ENCODE peak calls at places on chromosomes 11 and 22, in nine cellular contexts. A is endothelial cell of umbilical vein, X is transverse colon, P is tibial artery, E is A549, Y is H9, K is fibroblast of lung, J is IMR-90, R is left ventricle myocardium inferior. D is an unnamed sample.

GRCh38 chr11:72141066-72141465 is 5.5 kb downstream of the FOLR3 start:
- DNase-seq in A (no peak), X (no peak), P (no peak), E (peak; percentile 31), Y (no peak), K (peak; percentile 72), J (peak; percentile 90), R (no peak), D (no peak)

GRCh38 chr22:23256986-23257888 is 76.9 kb downstream of the BCR start:
- DNase-seq in A (no peak), X (peak; percentile 64), P (peak; percentile 93), E (no peak), Y (no peak), K (peak; percentile 51), J (no peak), R (peak; percentile 70), D (no peak)

GRCh38 chr22:39985383-39986045 is 9.2 kb upstream of the FAM83F start:
- DNase-seq in A (no peak), X (peak; percentile 42), P (no peak), E (no peak), Y (no peak), K (no peak), J (no peak), R (no peak), D (no peak)

GRCh38 chr11:108708173-108708572 is 43.3 kb downstream of the DDX10 start:
- DNase-seq in A (no peak), X (no peak), P (no peak), E (no peak), Y (no peak), K (no peak), J (no peak), R (no peak), D (no peak)

GRCh38 chr11:19976281-19976941 is 183.9 kb downstream of the DBX1 start:
- DNase-seq in A (no peak), X (no peak), P (no peak), E (no peak), Y (no peak), K (no peak), J (no peak), R (no peak), D (no peak)

GRCh38 chr22:24926428-24926725 is 20.1 kb downstream of the LHFPL7 start:
- DNase-seq in A (peak; percentile 78), X (no peak), P (no peak), E (no peak), Y (no peak), K (peak; percentile 2), J (no peak), R (no peak), D (no peak)

GRCh38 chr22:19610518-19611253 is 86.5 kb upstream of the CLDN5 start:
- DNase-seq in A (no peak), X (no peak), P (no peak), E (no peak), Y (peak; percentile 65), K (no peak), J (no peak), R (no peak), D (no peak)

GRCh38 chr22:29814003-29814402 is 24.1 kb downstream of the ASCC2 start:
- DNase-seq in A (no peak), X (no peak), P (no peak), E (no peak), Y (no peak), K (no peak), J (no peak), R (no peak), D (no peak)

GRCh38 chr11:95652002-95652472 is 137.5 kb downstream of the FAM76B start:
- DNase-seq in A (peak; percentile 74), X (no peak), P (no peak), E (no peak), Y (no peak), K (no peak), J (no peak), R (no peak), D (no peak)

GRCh38 chr11:35165416-35166368 is 26.7 kb downstream of the CD44 start:
- DNase-seq in A (peak; percentile 48), X (peak; percentile 73), P (no peak), E (peak; percentile 31), Y (no peak), K (peak; percentile 85), J (peak; percentile 50), R (no peak), D (no peak)

GRCh38 chr11:35162795-35163194 is 23.8 kb downstream of the CD44 start:
- DNase-seq in A (no peak), X (no peak), P (no peak), E (no peak), Y (no peak), K (peak; percentile 61), J (peak; percentile 47), R (no peak), D (no peak)

GRCh38 chr11:35166369-35167360 is 27.7 kb downstream of the CD44 start:
- DNase-seq in A (peak; percentile 70), X (no peak), P (peak; percentile 80), E (peak; percentile 73), Y (no peak), K (peak; percentile 51), J (peak; percentile 93), R (no peak), D (peak; percentile 55)

GRCh38 chr11:35163209-35163608 is 24.2 kb downstream of the CD44 start:
- DNase-seq in A (no peak), X (no peak), P (no peak), E (peak; percentile 48), Y (no peak), K (no peak), J (no peak), R (no peak), D (no peak)

GRCh38 chr11:35163707-35164496 is 24.9 kb downstream of the CD44 start:
- DNase-seq in A (no peak), X (no peak), P (no peak), E (no peak), Y (no peak), K (no peak), J (peak; percentile 31), R (no peak), D (no peak)
- TF ChIP-seq CTCF in A (no peak), X (peak; percentile 28), P (no peak), E (no peak), Y (peak; percentile 40), K (peak; percentile 35), J (peak; percentile 23), R (peak; percentile 20), D (peak; percentile 44)

GRCh38 chr11:117249571-117249970 is 17.1 kb downstream of the RNF214 start:
- DNase-seq in A (no peak), X (no peak), P (no peak), E (no peak), Y (no peak), K (no peak), J (no peak), R (no peak), D (no peak)

GRCh38 chr11:117248341-117248740 is 15.9 kb downstream of the RNF214 start:
- DNase-seq in A (no peak), X (no peak), P (no peak), E (no peak), Y (no peak), K (no peak), J (no peak), R (no peak), D (no peak)
- H3K4me1 ChIP-seq in A (no peaks in the 10 kb centered on the region), X (no peaks in the 10 kb centered on the region), P (no peaks in the 10 kb centered on the region), E (no peaks in the 10 kb centered on the region), Y (no peaks in the 10 kb centered on the region), K (no peaks in the 10 kb centered on the region), J (no peaks in the 10 kb centered on the region), R (no peaks in the 10 kb centered on the region), D (no peaks in the 10 kb centered on the region)

DNA sequence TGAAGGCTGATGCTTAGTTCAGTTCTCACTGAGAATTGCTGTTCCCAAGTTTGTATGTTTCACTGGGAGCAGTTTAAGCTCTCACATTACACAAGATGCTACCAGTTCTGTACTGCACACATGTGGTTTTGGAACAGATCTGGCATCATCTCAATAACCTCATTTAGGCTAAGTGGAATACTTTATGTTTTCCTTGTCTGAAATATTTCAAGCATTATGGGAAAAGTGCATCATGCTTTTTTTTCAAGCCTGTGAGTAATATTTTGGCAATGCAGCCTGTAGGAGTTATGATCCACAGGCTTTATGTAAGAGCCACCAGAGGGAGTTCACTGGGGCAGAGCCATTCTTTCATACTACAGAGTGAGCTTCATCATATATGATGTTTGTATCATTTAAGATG is 141.5 kb downstream of the OR4C45 start:
- DNase-seq in A (no peak), X (no peak), P (no peak), E (no peak), Y (no peak), K (no peak), J (peak; percentile 11), R (no peak), D (no peak)
- TF ChIP-seq CTCF in A (no peak), X (no peak), P (no peak), E (no peak), Y (no peak), K (no peak), J (no peak), R (peak; percentile 59), D (no peak)

GRCh38 chr11:119689318-119689717 is 39.7 kb downstream of the NECTIN1 start:
- DNase-seq in A (no peak), X (no peak), P (no peak), E (no peak), Y (no peak), K (no peak), J (no peak), R (no peak), D (no peak)
- H3K4me1 ChIP-seq in A (peaks cover 9% of the 10 kb centered on the region), X (no peaks in the 10 kb centered on the region), P (peaks cover 22% of the 10 kb centered on the region), E (peaks cover 1% of the 10 kb centered on the region), Y (peaks cover 21% of the 10 kb centered on the region), K (peaks cover 6% of the 10 kb centered on the region), J (peaks cover under 1% of the 10 kb centered on the region), R (peaks cover 10% of the 10 kb centered on the region), D (peaks cover 5% of the 10 kb centered on the region)